ENCODE peak calls at places on chromosome 7, in nine cellular contexts. One of them, this sample, is unnamed.

GRCh38 chr7:71349583-71350481 is 217.9 kb downstream of the GALNT17 start:
- DNase-seq in adrenal gland: no peak
- DNase-seq in gastrocnemius medialis: no peak
- DNase-seq in IMR-90: no peak
- DNase-seq in NB4: no peak
- DNase-seq in heart left ventricle: no peak
- DNase-seq in stomach: no peak
- DNase-seq in tibial nerve: no peak
- DNase-seq in transverse colon: no peak
- DNase-seq in this sample: no peak

GRCh38 chr7:152522551-152522950 is 86.7 kb upstream of the KMT2C start:
- DNase-seq in tibial nerve: no peak
- DNase-seq in adrenal gland: peak
- DNase-seq in heart left ventricle: no peak
- DNase-seq in transverse colon: no peak
- DNase-seq in NB4: no peak
- DNase-seq in stomach: no peak
- DNase-seq in IMR-90: no peak
- DNase-seq in gastrocnemius medialis: peak
- DNase-seq in this sample: no peak

GRCh38 chr7:21883069-21883468 is 62.6 kb downstream of the CDCA7L start:
- DNase-seq in tibial nerve: no peak
- DNase-seq in IMR-90: no peak
- DNase-seq in heart left ventricle: no peak
- DNase-seq in gastrocnemius medialis: no peak
- DNase-seq in NB4: no peak
- DNase-seq in adrenal gland: no peak
- DNase-seq in transverse colon: no peak
- DNase-seq in stomach: no peak
- DNase-seq in this sample: no peak

GRCh38 chr7:112930787-112931186 is 140.6 kb upstream of the TMEM168 start:
- DNase-seq in gastrocnemius medialis: no peak
- DNase-seq in IMR-90: peak
- DNase-seq in adrenal gland: no peak
- DNase-seq in stomach: no peak
- DNase-seq in NB4: peak
- DNase-seq in tibial nerve: no peak
- DNase-seq in transverse colon: no peak
- DNase-seq in heart left ventricle: no peak
- DNase-seq in this sample: no peak

GRCh38 chr7:48083114-48083830 is 5.8 kb upstream of the UPP1 start:
- DNase-seq in stomach: no peak
- DNase-seq in heart left ventricle: no peak
- DNase-seq in adrenal gland: no peak
- DNase-seq in NB4: no peak
- DNase-seq in gastrocnemius medialis: no peak
- DNase-seq in transverse colon: peak
- DNase-seq in tibial nerve: no peak
- DNase-seq in IMR-90: peak
- DNase-seq in this sample: no peak

GRCh38 chr7:111229951-111230350 is 139.0 kb downstream of the LRRN3 start:
- DNase-seq in NB4: no peak
- DNase-seq in stomach: no peak
- DNase-seq in heart left ventricle: no peak
- DNase-seq in transverse colon: no peak
- DNase-seq in IMR-90: no peak
- DNase-seq in tibial nerve: no peak
- DNase-seq in adrenal gland: no peak
- DNase-seq in gastrocnemius medialis: no peak
- DNase-seq in this sample: no peak

GRCh38 chr7:31476073-31476745 is 37.7 kb upstream of the ITPRID1 start:
- DNase-seq in tibial nerve: no peak
- DNase-seq in stomach: no peak
- DNase-seq in transverse colon: no peak
- DNase-seq in NB4: no peak
- DNase-seq in IMR-90: no peak
- DNase-seq in adrenal gland: no peak
- DNase-seq in gastrocnemius medialis: no peak
- DNase-seq in heart left ventricle: no peak
- DNase-seq in this sample: no peak

GRCh38 chr7:29977926-29978652 is 11.5 kb downstream of the SCRN1 start:
- DNase-seq in heart left ventricle: no peak
- DNase-seq in adrenal gland: no peak
- DNase-seq in tibial nerve: no peak
- DNase-seq in NB4: peak
- DNase-seq in IMR-90: no peak
- DNase-seq in transverse colon: no peak
- DNase-seq in gastrocnemius medialis: no peak
- DNase-seq in stomach: no peak
- DNase-seq in this sample: no peak

GRCh38 chr7:28483868-28484267 is 71.5 kb downstream of the CREB5 start:
- DNase-seq in heart left ventricle: no peak
- DNase-seq in IMR-90: peak
- DNase-seq in stomach: no peak
- DNase-seq in gastrocnemius medialis: no peak
- DNase-seq in tibial nerve: no peak
- DNase-seq in NB4: no peak
- DNase-seq in adrenal gland: no peak
- DNase-seq in transverse colon: no peak
- DNase-seq in this sample: no peak

GRCh38 chr7:141221007-141221612 is 147.2 kb downstream of the TMEM178B start:
- DNase-seq in NB4: peak
- DNase-seq in heart left ventricle: no peak
- DNase-seq in gastrocnemius medialis: no peak
- DNase-seq in tibial nerve: no peak
- DNase-seq in transverse colon: no peak
- DNase-seq in adrenal gland: no peak
- DNase-seq in IMR-90: no peak
- DNase-seq in stomach: no peak
- DNase-seq in this sample: no peak

GRCh38 chr7:95470452-95470851 is 15.3 kb upstream of the ASB4 start:
- DNase-seq in transverse colon: peak
- DNase-seq in stomach: no peak
- DNase-seq in tibial nerve: no peak
- DNase-seq in gastrocnemius medialis: no peak
- DNase-seq in adrenal gland: no peak
- DNase-seq in heart left ventricle: no peak
- DNase-seq in NB4: peak
- DNase-seq in IMR-90: peak
- DNase-seq in this sample: no peak

GRCh38 chr7:102993532-102994029 is 80.8 kb downstream of the LRRC17 start:
- DNase-seq in IMR-90: peak
- DNase-seq in transverse colon: no peak
- DNase-seq in gastrocnemius medialis: no peak
- DNase-seq in heart left ventricle: no peak
- DNase-seq in adrenal gland: no peak
- DNase-seq in stomach: no peak
- DNase-seq in NB4: peak
- DNase-seq in tibial nerve: no peak
- DNase-seq in this sample: no peak

GRCh38 chr7:100166317-100166940 is 2.0 kb downstream of the GAL3ST4 start:
- DNase-seq in tibial nerve: no peak
- DNase-seq in heart left ventricle: no peak
- DNase-seq in gastrocnemius medialis: no peak
- DNase-seq in adrenal gland: no peak
- DNase-seq in NB4: peak
- DNase-seq in IMR-90: no peak
- DNase-seq in stomach: no peak
- DNase-seq in transverse colon: no peak
- DNase-seq in this sample: no peak

GRCh38 chr7:50619684-50620083 is 54.5 kb upstream of the DDC start:
- DNase-seq in adrenal gland: no peak
- DNase-seq in IMR-90: no peak
- DNase-seq in NB4: no peak
- DNase-seq in transverse colon: no peak
- DNase-seq in heart left ventricle: no peak
- DNase-seq in gastrocnemius medialis: no peak
- DNase-seq in stomach: no peak
- DNase-seq in tibial nerve: no peak
- DNase-seq in this sample: no peak

GRCh38 chr7:50092579-50093411 is at the start of gene ZPBP:
- DNase-seq in transverse colon: no peak
- DNase-seq in tibial nerve: peak
- DNase-seq in heart left ventricle: peak
- DNase-seq in stomach: no peak
- DNase-seq in IMR-90: peak
- DNase-seq in gastrocnemius medialis: no peak
- DNase-seq in adrenal gland: peak
- DNase-seq in NB4: peak
- DNase-seq in this sample: peak

DNA sequence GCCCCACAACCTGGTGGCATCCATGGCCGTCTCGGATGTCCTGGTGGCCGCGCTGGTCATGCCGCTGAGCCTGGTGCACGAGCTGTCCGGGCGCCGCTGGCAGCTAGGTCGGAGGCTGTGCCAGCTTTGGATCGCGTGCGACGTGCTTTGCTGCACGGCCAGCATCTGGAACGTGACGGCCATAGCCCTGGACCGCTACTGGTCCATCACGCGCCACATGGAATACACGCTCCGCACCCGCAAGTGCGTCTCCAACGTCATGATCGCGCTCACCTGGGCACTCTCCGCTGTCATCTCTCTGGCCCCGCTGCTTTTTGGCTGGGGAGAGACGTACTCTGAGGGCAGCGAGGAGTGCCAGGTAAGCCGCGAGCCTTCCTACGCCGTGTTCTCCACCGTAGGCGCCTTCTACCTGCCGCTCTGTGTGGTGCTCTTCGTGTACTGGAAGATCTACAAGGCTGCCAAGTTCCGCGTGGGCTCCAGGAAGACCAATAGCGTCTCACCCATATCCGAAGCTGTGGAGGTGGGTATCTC is 1.1 kb downstream of the HTR5A start:
- DNase-seq in stomach: no peak
- DNase-seq in gastrocnemius medialis: no peak
- DNase-seq in NB4: no peak
- DNase-seq in IMR-90: no peak
- DNase-seq in heart left ventricle: no peak
- DNase-seq in tibial nerve: no peak
- DNase-seq in adrenal gland: no peak
- DNase-seq in transverse colon: no peak
- DNase-seq in this sample: no peak
- TF ChIP-seq POLR2A in stomach: no peak
- TF ChIP-seq POLR2A in gastrocnemius medialis: no peak
- TF ChIP-seq POLR2A in NB4: no peak
- TF ChIP-seq POLR2A in IMR-90: no peak
- TF ChIP-seq POLR2A in heart left ventricle: no peak
- TF ChIP-seq POLR2A in tibial nerve: no peak
- TF ChIP-seq POLR2A in adrenal gland: no peak
- TF ChIP-seq POLR2A in transverse colon: no peak
- TF ChIP-seq POLR2A in this sample: no peak

DNA sequence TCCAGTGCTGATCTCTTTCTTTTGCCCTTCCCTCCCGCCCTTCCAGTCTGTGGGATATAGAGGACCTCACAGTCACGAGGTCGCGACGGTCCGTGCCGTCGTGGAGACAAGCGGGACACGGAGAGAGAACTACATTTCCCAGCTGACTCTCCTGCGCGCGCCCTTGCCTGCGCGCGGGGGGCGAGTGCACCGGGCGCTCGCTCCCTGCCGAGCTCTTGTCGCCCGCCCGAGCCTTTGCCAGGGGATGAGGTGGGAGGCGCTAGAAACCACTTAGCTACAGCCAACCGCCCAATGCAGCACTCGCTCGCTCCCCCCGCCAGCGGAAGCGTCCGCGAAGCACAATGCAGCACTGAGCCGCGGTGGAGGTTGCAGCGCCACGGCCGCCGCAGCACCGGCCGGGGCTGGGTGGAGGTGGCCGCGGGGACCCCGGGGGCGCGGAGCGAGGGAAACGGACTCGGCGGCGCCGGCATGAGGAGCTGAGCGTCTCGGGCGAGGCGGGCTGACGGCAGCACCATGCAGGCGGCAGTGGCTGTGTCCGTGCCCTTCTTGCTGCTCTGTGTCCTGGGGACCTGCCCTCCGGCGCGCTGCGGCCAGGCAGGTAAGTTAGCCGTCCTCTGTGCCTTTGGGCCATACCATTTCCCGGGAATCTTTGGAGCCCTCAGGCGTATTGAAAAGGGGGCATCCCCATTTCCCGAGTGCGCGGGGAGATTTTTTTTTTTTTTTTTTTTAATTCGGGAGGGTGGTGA is at the start of gene ADAM22:
- DNase-seq in IMR-90: peak
- DNase-seq in transverse colon: peak
- DNase-seq in adrenal gland: peak
- DNase-seq in tibial nerve: peak
- DNase-seq in NB4: peak
- DNase-seq in stomach: peak
- DNase-seq in heart left ventricle: peak
- DNase-seq in gastrocnemius medialis: peak
- DNase-seq in this sample: peak
- TF ChIP-seq POLR2A in IMR-90: no peak
- TF ChIP-seq POLR2A in transverse colon: peak
- TF ChIP-seq POLR2A in adrenal gland: peak
- TF ChIP-seq POLR2A in tibial nerve: no peak
- TF ChIP-seq POLR2A in NB4: peak
- TF ChIP-seq POLR2A in stomach: no peak
- TF ChIP-seq POLR2A in heart left ventricle: no peak
- TF ChIP-seq POLR2A in gastrocnemius medialis: no peak
- TF ChIP-seq POLR2A in this sample: peak

DNA sequence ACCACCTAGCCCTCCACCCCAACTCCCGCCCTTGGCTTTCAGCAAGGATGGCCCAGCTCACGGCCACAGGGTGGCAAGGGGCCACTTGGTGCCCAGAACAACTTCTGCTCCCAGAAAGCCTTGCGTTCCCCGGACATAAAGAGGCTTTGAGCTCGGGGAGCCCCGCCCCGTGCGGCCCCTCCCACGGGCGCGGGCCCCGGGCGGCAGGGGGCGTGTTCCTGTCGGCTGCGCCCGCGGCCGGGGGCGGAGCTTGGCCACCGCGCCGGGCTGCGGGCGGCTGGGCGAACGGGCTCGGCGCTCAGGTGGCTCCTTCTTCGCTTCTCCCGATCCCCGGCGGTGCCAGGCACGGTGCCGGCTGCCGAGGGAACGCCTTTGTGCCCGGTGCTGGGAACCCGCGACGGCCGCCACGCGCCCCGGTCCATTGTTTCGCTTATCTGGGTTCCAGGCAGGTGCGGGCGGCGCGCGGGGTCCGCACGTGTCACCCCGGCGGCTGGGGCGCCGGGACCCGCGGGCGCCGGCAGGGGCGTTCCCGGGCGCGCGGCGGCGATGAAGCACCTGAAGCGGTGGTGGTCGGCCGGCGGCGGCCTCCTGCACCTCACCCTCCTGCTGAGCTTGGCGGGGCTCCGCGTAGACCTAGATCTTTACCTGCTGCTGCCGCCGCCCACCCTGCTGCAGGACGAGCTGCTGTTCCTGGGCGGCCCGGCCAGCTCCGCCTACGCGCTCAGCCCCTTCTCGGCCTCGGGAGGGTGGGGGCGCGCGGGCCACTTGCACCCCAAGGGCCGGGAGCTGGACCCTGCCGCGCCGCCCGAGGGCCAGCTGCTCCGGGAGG is at the start of gene NFE2L3:
- DNase-seq in gastrocnemius medialis: no peak
- DNase-seq in adrenal gland: peak
- DNase-seq in IMR-90: peak
- DNase-seq in stomach: peak
- DNase-seq in NB4: peak
- DNase-seq in tibial nerve: peak
- DNase-seq in transverse colon: peak
- DNase-seq in heart left ventricle: peak
- DNase-seq in this sample: peak
- TF ChIP-seq POLR2A in gastrocnemius medialis: no peak
- TF ChIP-seq POLR2A in adrenal gland: no peak
- TF ChIP-seq POLR2A in IMR-90: no peak
- TF ChIP-seq POLR2A in stomach: no peak
- TF ChIP-seq POLR2A in NB4: peak
- TF ChIP-seq POLR2A in tibial nerve: peak
- TF ChIP-seq POLR2A in transverse colon: peak
- TF ChIP-seq POLR2A in heart left ventricle: no peak
- TF ChIP-seq POLR2A in this sample: peak

GRCh38 chr7:107167483-107168232 is 1.1 kb upstream of the HBP1 start:
- DNase-seq in IMR-90: peak
- DNase-seq in NB4: peak
- DNase-seq in adrenal gland: no peak
- DNase-seq in transverse colon: no peak
- DNase-seq in tibial nerve: peak
- DNase-seq in gastrocnemius medialis: no peak
- DNase-seq in stomach: peak
- DNase-seq in heart left ventricle: no peak
- DNase-seq in this sample: no peak
- TF ChIP-seq POLR2A in IMR-90: peak
- TF ChIP-seq POLR2A in NB4: no peak
- TF ChIP-seq POLR2A in adrenal gland: peak
- TF ChIP-seq POLR2A in transverse colon: no peak
- TF ChIP-seq POLR2A in tibial nerve: no peak
- TF ChIP-seq POLR2A in gastrocnemius medialis: no peak
- TF ChIP-seq POLR2A in stomach: no peak
- TF ChIP-seq POLR2A in heart left ventricle: no peak
- TF ChIP-seq POLR2A in this sample: no peak

This sample was measured in GM12892.